ENCODE peak calls at places on chromosomes 7 and 10, in five cellular contexts. W is anterior cingulate cortex, G is HTR-8/SVneo, M is pons, K is brain microvascular endothelial cell. J is an unnamed sample.

GRCh38 chr7:27871086-27871485 is 131.1 kb downstream of the TAX1BP1 start:
- DNase-seq in W (no peak), G (no peak), M (no peak), K (no peak), J (no peak)

GRCh38 chr7:36663481-36663880 is 60.8 kb downstream of the AOAH start:
- DNase-seq in W (no peak), G (no peak), M (no peak), K (no peak), J (no peak)

GRCh38 chr7:19001854-19002253 is 115.6 kb downstream of the TWIST1 start:
- DNase-seq in W (no peak), G (no peak), M (no peak), K (no peak), J (no peak)

GRCh38 chr7:74656421-74656910 is 1.1 kb upstream of the GTF2I start:
- DNase-seq in W (peak), G (no peak), M (peak), K (no peak), J (peak)

GRCh38 chr10:111360260-111360925 is 283.6 kb downstream of the ADRA2A start:
- DNase-seq in W (no peak), G (peak), M (peak), K (no peak), J (no peak)

GRCh38 chr7:81691199-81691821 is 78.5 kb downstream of the HGF start:
- DNase-seq in W (no peak), G (no peak), M (no peak), K (peak), J (no peak)

GRCh38 chr10:81177651-81178244 is 640.0 kb downstream of the SH2D4B start:
- DNase-seq in W (no peak), G (no peak), M (no peak), K (no peak), J (no peak)

GRCh38 chr7:129089521-129090212 is 34.8 kb upstream of the TNPO3 start:
- DNase-seq in W (no peak), G (no peak), M (no peak), K (peak), J (no peak)

GRCh38 chr7:20509892-20510645 is 105.4 kb upstream of the ABCB5 start:
- DNase-seq in W (no peak), G (no peak), M (no peak), K (no peak), J (no peak)

GRCh38 chr10:89301721-89302445 is at the start of gene IFIT2:
- DNase-seq in W (no peak), G (no peak), M (peak), K (peak), J (no peak)

GRCh38 chr7:73904219-73905136 is 43.5 kb downstream of the TMEM270 start:
- DNase-seq in W (peak), G (no peak), M (no peak), K (no peak), J (peak)

GRCh38 chr10:98135222-98135899 is 904 bp downstream of the R3HCC1L start:
- DNase-seq in W (no peak), G (no peak), M (no peak), K (no peak), J (no peak)

GRCh38 chr10:3192856-3193635 is 20.5 kb upstream of the PITRM1 start:
- DNase-seq in W (no peak), G (peak), M (peak), K (peak), J (no peak)

GRCh38 chr7:131493559-131493958 is 62.9 kb downstream of the PODXL start:
- DNase-seq in W (no peak), G (no peak), M (peak), K (no peak), J (no peak)

GRCh38 chr10:88731296-88731695 is 25.2 kb downstream of the LIPK start:
- DNase-seq in W (no peak), G (no peak), M (peak), K (no peak), J (no peak)

GRCh38 chr10:87651801-87652200 is 7.9 kb upstream of the PAPSS2 start:
- DNase-seq in W (no peak), G (no peak), M (no peak), K (no peak), J (no peak)

GRCh38 chr7:113071465-113071864 is 15.2 kb downstream of the GPR85 start:
- DNase-seq in W (no peak), G (no peak), M (no peak), K (no peak), J (no peak)

GRCh38 chr10:43409385-43410109 is 561 bp upstream of the HNRNPF start:
- DNase-seq in W (no peak), G (no peak), M (no peak), K (peak), J (no peak)

GRCh38 chr7:87474533-87475358 is 734 bp downstream of the ABCB4 start:
- DNase-seq in W (no peak), G (no peak), M (peak), K (peak), J (no peak)

GRCh38 chr10:93995598-93996271 is 2.0 kb downstream of the PLCE1 start:
- DNase-seq in W (no peak), G (no peak), M (no peak), K (peak), J (no peak)

GRCh38 chr7:135454060-135454459 is 55.8 kb downstream of the CNOT4 start:
- DNase-seq in W (no peak), G (no peak), M (no peak), K (no peak), J (no peak)

GRCh38 chr10:32961892-32962369 is 3.9 kb upstream of the ITGB1 start:
- DNase-seq in W (no peak), G (no peak), M (peak), K (peak), J (no peak)

GRCh38 chr7:111199643-111200042 is 108.7 kb downstream of the LRRN3 start:
- DNase-seq in W (no peak), G (no peak), M (no peak), K (no peak), J (no peak)